ENCODE peak calls at places on chromosomes 1 and 21, in eight cellular contexts. U is lower leg skin, Q is SJSA1, L is AG04449, Y is sigmoid colon, I is H1, Z is astrocyte of the cerebellum, C is neuronal stem cell. S is an unnamed sample.

GRCh38 chr1:202802998-202803932 is 5.0 kb downstream of the KDM5B start:
- DNase-seq in Q (no peak), U (peak), L (no peak), Y (no peak), C (no peak), Z (no peak), I (no peak), S (no peak)

GRCh38 chr1:215018555-215018954 is 64.0 kb upstream of the KCNK2 start:
- DNase-seq in L (no peak), Q (no peak), Z (peak), Y (no peak), I (no peak), C (no peak), U (no peak), S (no peak)

GRCh38 chr1:9294910-9295636 is 2.4 kb downstream of the SPSB1 start:
- DNase-seq in C (no peak), Z (no peak), Q (no peak), L (no peak), I (no peak), Y (peak), U (no peak), S (no peak)

GRCh38 chr1:67041836-67042503 is 12.0 kb downstream of the SLC35D1 start:
- DNase-seq in I (no peak), U (no peak), Y (no peak), Q (no peak), C (no peak), L (no peak), Z (no peak), S (no peak)

GRCh38 chr1:75472971-75473603 is 137.8 kb downstream of the SLC44A5 start:
- DNase-seq in Z (no peak), C (no peak), L (no peak), Q (no peak), Y (no peak), U (no peak), I (no peak), S (no peak)

GRCh38 chr1:241203817-241204216 is 153.2 kb downstream of the RGS7 start:
- DNase-seq in Q (no peak), I (no peak), Y (no peak), C (no peak), L (no peak), Z (no peak), U (no peak), S (no peak)

GRCh38 chr1:154425172-154425571 is 20.0 kb downstream of the IL6R start:
- DNase-seq in Q (peak), Z (no peak), L (no peak), C (no peak), I (no peak), Y (no peak), U (no peak), S (no peak)

GRCh38 chr1:15714438-15715136 is 21.5 kb upstream of the SLC25A34 start:
- DNase-seq in I (no peak), Y (peak), C (no peak), Q (no peak), U (no peak), L (no peak), Z (peak), S (no peak)

GRCh38 chr1:167057297-167057688 is 32.9 kb downstream of the GPA33 start:
- DNase-seq in Y (no peak), I (peak), C (peak), Q (peak), L (no peak), U (no peak), Z (peak), S (no peak)

GRCh38 chr1:228152097-228152917 is 2.6 kb downstream of the GJC2 start:
- DNase-seq in I (no peak), U (peak), Z (no peak), Q (no peak), Y (peak), C (no peak), L (no peak), S (peak)

GRCh38 chr1:31054349-31054748 is 11.2 kb downstream of the PUM1 start:
- DNase-seq in Y (no peak), U (no peak), L (no peak), I (no peak), C (no peak), Z (no peak), Q (no peak), S (no peak)

GRCh38 chr21:42460391-42461184 is 35.4 kb downstream of the RSPH1 start:
- DNase-seq in I (no peak), Y (no peak), Q (peak), U (peak), C (no peak), Z (no peak), L (no peak), S (no peak)

GRCh38 chr1:77282866-77283539 is 1.2 kb downstream of the AK5 start:
- DNase-seq in I (no peak), L (no peak), Y (no peak), Z (no peak), U (no peak), C (no peak), Q (no peak), S (no peak)

GRCh38 chr1:37481289-37482003 is 7.1 kb downstream of the ZC3H12A start:
- DNase-seq in C (no peak), Q (no peak), L (no peak), U (peak), Y (no peak), I (no peak), Z (no peak), S (peak)

GRCh38 chr21:43192501-43193081 is 23.8 kb downstream of the CRYAA start:
- DNase-seq in I (no peak), Y (peak), Z (no peak), L (no peak), U (peak), C (no peak), Q (peak), S (no peak)

GRCh38 chr1:26324550-26324949 is 6.8 kb downstream of the CD52 start:
- DNase-seq in C (no peak), I (no peak), U (no peak), L (no peak), Y (no peak), Z (no peak), Q (no peak), S (no peak)
- H3K4me3 ChIP-seq in C (no peak), I (no peak), U (no peak), L (no peak), Y (no peak), Z (no peak), Q (no peak), S (no peak)

DNA sequence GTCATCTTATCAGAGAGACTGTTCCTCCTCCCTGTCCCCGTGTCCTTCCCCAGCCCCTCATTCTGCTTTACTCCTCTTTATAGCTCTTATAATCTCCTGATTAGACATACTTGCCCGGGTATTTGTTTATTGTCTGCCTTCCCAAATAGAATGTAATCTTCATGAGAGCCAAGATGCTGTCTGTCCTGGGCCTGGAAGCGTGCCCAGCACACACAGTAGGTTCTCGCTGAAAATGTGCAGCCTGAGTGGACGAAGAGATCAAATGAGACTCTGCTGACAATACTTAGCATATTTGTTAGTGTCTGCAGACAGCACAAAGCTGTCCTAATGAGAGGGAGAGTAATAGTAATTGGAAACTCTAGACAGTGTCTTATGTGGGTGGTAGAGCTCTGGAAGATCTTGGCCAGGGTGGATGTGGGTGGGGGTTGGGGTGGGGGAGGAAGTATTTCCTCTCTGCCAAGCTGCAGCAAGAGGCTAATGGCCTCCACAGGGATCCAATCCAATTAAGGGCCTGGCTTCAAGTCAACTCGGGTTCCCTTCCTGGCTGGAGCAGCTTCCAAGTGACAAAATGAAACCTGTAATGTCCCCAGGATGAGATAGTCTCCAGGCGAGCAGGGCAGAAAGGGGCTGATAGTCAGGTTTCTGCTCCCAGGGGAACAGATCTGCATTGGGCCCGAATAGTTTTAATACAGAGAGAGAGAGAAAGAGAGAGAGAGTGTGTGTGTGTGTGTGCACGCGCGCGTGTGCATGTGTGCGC is 9.4 kb upstream of the CLIC4 start:
- DNase-seq in I (no peak), Q (no peak), Z (no peak), Y (peak), L (no peak), C (no peak), U (no peak), S (no peak)
- H3K4me3 ChIP-seq in I (no peak), Q (no peak), Z (no peak), Y (no peak), L (no peak), C (no peak), U (no peak), S (peak)

GRCh38 chr1:198631292-198631691 is 7.5 kb upstream of the PTPRC start:
- DNase-seq in U (no peak), Z (no peak), C (no peak), L (no peak), I (no peak), Y (no peak), Q (no peak), S (no peak)
- H3K4me3 ChIP-seq in U (no peak), Z (no peak), C (no peak), L (no peak), I (no peak), Y (no peak), Q (no peak), S (no peak)

GRCh38 chr1:17588048-17588781 is 48.7 kb downstream of the ARHGEF10L start:
- DNase-seq in Q (peak), U (no peak), I (no peak), Y (no peak), L (no peak), Z (peak), C (no peak), S (peak)
- H3K4me3 ChIP-seq in Q (peak), U (no peak), I (no peak), Y (no peak), L (peak), Z (no peak), C (no peak), S (no peak)

S was measured in upper lobe of left lung.